ENCODE peak calls at places on chromosome 20, in five cellular contexts. One of them, this sample, is unnamed.

GRCh38 chr20:51893723-51894122 is 91.4 kb upstream of the SALL4 start:
- DNase-seq in PC-9: no peak
- DNase-seq in testis: no peak
- DNase-seq in activated T-helper 1 cell treated with Interleukin-2 at 50 U/mL for 16 hours: no peak
- DNase-seq in B cell: no peak
- DNase-seq in this sample: no peak

GRCh38 chr20:49791165-49791564 is 21.5 kb upstream of the SLC9A8 start:
- DNase-seq in PC-9: no peak
- DNase-seq in testis: no peak
- DNase-seq in activated T-helper 1 cell treated with Interleukin-2 at 50 U/mL for 16 hours: no peak
- DNase-seq in B cell: no peak
- DNase-seq in this sample: no peak

GRCh38 chr20:3532089-3532615 is 61.3 kb downstream of the ATRN start:
- DNase-seq in PC-9: no peak
- DNase-seq in testis: no peak
- DNase-seq in activated T-helper 1 cell treated with Interleukin-2 at 50 U/mL for 16 hours: no peak
- DNase-seq in B cell: no peak
- DNase-seq in this sample: no peak

GRCh38 chr20:24018796-24019195 is 30.2 kb upstream of the GGTLC1 start:
- DNase-seq in PC-9: peak
- DNase-seq in testis: no peak
- DNase-seq in activated T-helper 1 cell treated with Interleukin-2 at 50 U/mL for 16 hours: no peak
- DNase-seq in B cell: no peak
- DNase-seq in this sample: no peak

GRCh38 chr20:8549192-8549591 is 417.1 kb downstream of the PLCB1 start:
- DNase-seq in PC-9: no peak
- DNase-seq in testis: no peak
- DNase-seq in activated T-helper 1 cell treated with Interleukin-2 at 50 U/mL for 16 hours: no peak
- DNase-seq in B cell: no peak
- DNase-seq in this sample: no peak

GRCh38 chr20:3092611-3093379 is 8.3 kb upstream of the AVP start:
- DNase-seq in PC-9: no peak
- DNase-seq in testis: no peak
- DNase-seq in activated T-helper 1 cell treated with Interleukin-2 at 50 U/mL for 16 hours: no peak
- DNase-seq in B cell: peak
- DNase-seq in this sample: no peak

GRCh38 chr20:41411458-41411857 is 44.8 kb upstream of the EMILIN3 start:
- DNase-seq in PC-9: no peak
- DNase-seq in testis: no peak
- DNase-seq in activated T-helper 1 cell treated with Interleukin-2 at 50 U/mL for 16 hours: no peak
- DNase-seq in B cell: no peak
- DNase-seq in this sample: no peak

GRCh38 chr20:56433880-56434255 is 21.8 kb downstream of the CASS4 start:
- DNase-seq in PC-9: no peak
- DNase-seq in testis: no peak
- DNase-seq in activated T-helper 1 cell treated with Interleukin-2 at 50 U/mL for 16 hours: no peak
- DNase-seq in B cell: no peak
- DNase-seq in this sample: no peak

GRCh38 chr20:34096699-34097420 is 15.2 kb downstream of the EIF2S2 start:
- DNase-seq in PC-9: no peak
- DNase-seq in testis: no peak
- DNase-seq in activated T-helper 1 cell treated with Interleukin-2 at 50 U/mL for 16 hours: no peak
- DNase-seq in B cell: no peak
- DNase-seq in this sample: no peak

GRCh38 chr20:42978184-42978974 is 211.3 kb downstream of the PTPRT start:
- DNase-seq in PC-9: no peak
- DNase-seq in testis: no peak
- DNase-seq in activated T-helper 1 cell treated with Interleukin-2 at 50 U/mL for 16 hours: no peak
- DNase-seq in B cell: no peak
- DNase-seq in this sample: no peak

GRCh38 chr20:63461364-63461763 is 11.1 kb downstream of the KCNQ2 start:
- DNase-seq in PC-9: no peak
- DNase-seq in testis: no peak
- DNase-seq in activated T-helper 1 cell treated with Interleukin-2 at 50 U/mL for 16 hours: no peak
- DNase-seq in B cell: no peak
- DNase-seq in this sample: no peak

GRCh38 chr20:48157970-48158369 is 372.7 kb upstream of the SULF2 start:
- DNase-seq in PC-9: peak
- DNase-seq in testis: peak
- DNase-seq in activated T-helper 1 cell treated with Interleukin-2 at 50 U/mL for 16 hours: no peak
- DNase-seq in B cell: no peak
- DNase-seq in this sample: no peak

GRCh38 chr20:45056473-45057148 is 44.3 kb downstream of the KCNS1 start:
- DNase-seq in PC-9: no peak
- DNase-seq in testis: no peak
- DNase-seq in activated T-helper 1 cell treated with Interleukin-2 at 50 U/mL for 16 hours: no peak
- DNase-seq in B cell: no peak
- DNase-seq in this sample: no peak

GRCh38 chr20:37389844-37390275 is 43.9 kb downstream of the SRC start:
- DNase-seq in PC-9: no peak
- DNase-seq in testis: no peak
- DNase-seq in activated T-helper 1 cell treated with Interleukin-2 at 50 U/mL for 16 hours: no peak
- DNase-seq in B cell: no peak
- DNase-seq in this sample: no peak

GRCh38 chr20:9388826-9389187 is 125.6 kb upstream of the LAMP5 start:
- DNase-seq in PC-9: no peak
- DNase-seq in testis: no peak
- DNase-seq in activated T-helper 1 cell treated with Interleukin-2 at 50 U/mL for 16 hours: no peak
- DNase-seq in B cell: no peak
- DNase-seq in this sample: no peak